ENCODE peak calls at places on chromosomes 5 and 9, in eight cellular contexts. Y, A, F, K, S, X, R and U are unnamed samples.

GRCh38 chr5:138305797-138306196 is 25.8 kb downstream of the CDC25C start:
- DNase-seq in A (peak), F (no peak), K (no peak), R (peak), X (no peak), S (peak), Y (peak), U (no peak)

GRCh38 chr5:123803359-123803758 is 291.4 kb downstream of the CSNK1G3 start:
- DNase-seq in R (no peak), A (no peak), S (no peak), X (no peak), K (no peak), Y (peak), F (no peak), U (no peak)

GRCh38 chr9:119701651-119702050 is 332.4 kb upstream of the BRINP1 start:
- DNase-seq in Y (no peak), A (no peak), F (no peak), X (no peak), R (no peak), S (no peak), K (no peak), U (no peak)

GRCh38 chr5:80959768-80960442 is at the start of gene RASGRF2:
- DNase-seq in Y (no peak), X (peak), F (peak), S (no peak), K (peak), A (peak), R (peak), U (no peak)

GRCh38 chr5:168669668-168670378 is 90.7 kb upstream of the PANK3 start:
- DNase-seq in X (no peak), K (no peak), R (no peak), F (no peak), A (no peak), S (no peak), Y (no peak), U (no peak)

GRCh38 chr9:37575921-37576721 is at the start of gene FBXO10:
- DNase-seq in R (peak), X (peak), Y (peak), K (peak), S (peak), F (peak), A (peak), U (no peak)

GRCh38 chr9:129602598-129603415 is 18.1 kb downstream of the C9orf50 start:
- DNase-seq in A (no peak), K (no peak), Y (peak), F (no peak), R (no peak), S (no peak), X (no peak), U (no peak)

GRCh38 chr5:39580702-39581498 is 156.1 kb upstream of the DAB2 start:
- DNase-seq in X (no peak), S (no peak), Y (no peak), R (no peak), A (no peak), K (no peak), F (no peak), U (no peak)

GRCh38 chr9:96457266-96457665 is 7.3 kb downstream of the HABP4 start:
- DNase-seq in A (no peak), Y (no peak), X (no peak), F (no peak), K (no peak), S (no peak), R (no peak), U (no peak)

GRCh38 chr9:88533951-88534455 is 975 bp upstream of the NXNL2 start:
- DNase-seq in F (no peak), X (peak), Y (no peak), A (peak), K (no peak), S (peak), R (no peak), U (no peak)

GRCh38 chr5:105639511-105639910 is 2031.2 kb downstream of the EFNA5 start:
- DNase-seq in R (peak), S (no peak), A (no peak), F (no peak), Y (no peak), K (no peak), X (peak), U (no peak)

GRCh38 chr9:73011346-73011745 is 58.5 kb upstream of the ALDH1A1 start:
- DNase-seq in F (no peak), S (no peak), R (no peak), A (no peak), Y (no peak), X (no peak), K (no peak), U (no peak)

GRCh38 chr5:134651531-134651930 is 2.9 kb downstream of the SEC24A start:
- DNase-seq in Y (no peak), X (no peak), A (no peak), R (no peak), K (no peak), F (no peak), S (no peak), U (no peak)

GRCh38 chr5:172147857-172148256 is 40.2 kb downstream of the STK10 start:
- DNase-seq in R (no peak), Y (no peak), A (no peak), F (no peak), X (no peak), S (no peak), K (no peak), U (no peak)

GRCh38 chr9:105098370-105098769 is 146.1 kb upstream of the SLC44A1 start:
- DNase-seq in A (no peak), R (no peak), X (no peak), F (no peak), S (no peak), K (no peak), Y (no peak), U (no peak)

GRCh38 chr9:116073826-116074225 is 79.8 kb upstream of the PAPPA start:
- DNase-seq in R (no peak), Y (no peak), S (no peak), X (no peak), K (no peak), F (no peak), A (no peak), U (no peak)

GRCh38 chr5:164000819-164001218 is 495.4 kb downstream of the MAT2B start:
- DNase-seq in Y (no peak), F (no peak), X (no peak), A (no peak), S (no peak), K (no peak), R (no peak), U (no peak)

GRCh38 chr9:36895744-36896260 is 138.3 kb downstream of the PAX5 start:
- DNase-seq in F (no peak), R (no peak), S (no peak), X (no peak), Y (no peak), K (no peak), A (no peak), U (no peak)

GRCh38 chr5:142192296-142192695 is 83.7 kb downstream of the NDFIP1 start:
- DNase-seq in K (no peak), Y (no peak), X (no peak), A (no peak), R (no peak), F (no peak), S (no peak), U (no peak)

GRCh38 chr9:114387678-114388431 is at the start of gene AKNA:
- DNase-seq in R (no peak), Y (peak), X (peak), A (no peak), K (peak), F (peak), S (no peak), U (peak)

GRCh38 chr5:110398951-110399350 is 327.5 kb downstream of the TMEM232 start:
- DNase-seq in Y (no peak), X (no peak), F (no peak), K (no peak), R (no peak), A (no peak), S (no peak), U (no peak)

GRCh38 chr9:131837316-131837715 is 97.4 kb upstream of the RAPGEF1 start:
- DNase-seq in K (no peak), Y (no peak), R (peak), F (no peak), S (peak), A (no peak), X (no peak), U (no peak)

GRCh38 chr5:162657076-162657475 is 589.5 kb downstream of the GABRG2 start:
- DNase-seq in S (no peak), F (no peak), R (no peak), A (no peak), X (no peak), Y (no peak), K (no peak), U (no peak)

GRCh38 chr5:141841376-141841775 is 36.8 kb downstream of the PCDH1 start:
- DNase-seq in R (peak), X (peak), Y (no peak), K (no peak), F (no peak), S (peak), A (no peak), U (no peak)

GRCh38 chr9:133804199-133804598 is 66.0 kb upstream of the SARDH start:
- DNase-seq in Y (no peak), R (no peak), X (no peak), S (no peak), A (no peak), F (no peak), K (no peak), U (no peak)

GRCh38 chr5:104347119-104347708 is 784.6 kb upstream of the NUDT12 start:
- DNase-seq in S (no peak), A (no peak), Y (peak), K (no peak), X (no peak), R (peak), F (no peak), U (no peak)

DNA sequence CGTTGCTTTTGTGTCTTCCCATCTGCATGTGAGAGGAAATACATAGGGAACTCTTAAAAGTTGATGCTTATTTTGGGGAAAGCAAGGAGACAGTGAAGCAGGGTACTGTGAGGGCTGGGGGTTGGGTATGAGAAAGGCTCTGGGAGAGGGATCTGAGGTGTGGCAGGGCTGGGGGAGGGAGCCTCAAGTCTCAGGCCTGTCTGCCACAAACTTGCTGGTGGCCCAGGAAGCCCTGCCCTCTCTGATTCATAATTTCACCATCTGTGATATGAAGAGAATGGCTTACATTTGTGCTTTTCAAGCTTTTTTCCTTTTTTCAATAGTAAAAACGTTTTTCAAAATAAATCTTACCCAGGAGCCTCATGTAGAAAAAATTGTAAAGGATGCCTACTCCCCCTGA is 89.5 kb upstream of the SAP30L start:
- DNase-seq in X (no peak), R (no peak), K (no peak), Y (no peak), F (no peak), S (no peak), A (peak), U (no peak)
- TF ChIP-seq CTCF in X (no peak), R (no peak), K (no peak), Y (no peak), F (no peak), S (no peak), A (no peak), U (no peak)

GRCh38 chr5:151733727-151734408 is 24.6 kb downstream of the ATOX1 start:
- DNase-seq in A (no peak), F (no peak), K (no peak), Y (no peak), S (no peak), R (no peak), X (no peak), U (no peak)
- TF ChIP-seq CTCF in A (no peak), F (no peak), K (no peak), Y (no peak), S (no peak), R (no peak), X (no peak), U (no peak)

GRCh38 chr9:122832194-122832593 is 3.8 kb upstream of the PDCL start:
- DNase-seq in S (no peak), F (no peak), X (no peak), K (no peak), R (no peak), A (no peak), Y (no peak), U (no peak)

GRCh38 chr9:122837266-122837850 is 9.0 kb upstream of the PDCL start:
- DNase-seq in X (no peak), A (no peak), R (no peak), K (no peak), Y (no peak), S (no peak), F (no peak), U (no peak)

GRCh38 chr9:122835313-122835731 is 6.9 kb upstream of the PDCL start:
- DNase-seq in A (no peak), R (no peak), S (no peak), F (no peak), Y (peak), K (no peak), X (no peak), U (no peak)
- TF ChIP-seq CTCF in A (no peak), R (peak), S (no peak), F (no peak), Y (no peak), K (no peak), X (no peak), U (no peak)

GRCh38 chr5:140800816-140801493 is at the start of gene PCDHA3:
- DNase-seq in A (no peak), Y (no peak), R (no peak), F (no peak), X (no peak), S (no peak), K (no peak), U (no peak)
- TF ChIP-seq CTCF in A (no peak), Y (no peak), R (no peak), F (no peak), X (no peak), S (no peak), K (no peak), U (no peak)

GRCh38 chr5:65102826-65103673 is 334.3 kb downstream of the CWC27 start:
- DNase-seq in R (peak), A (peak), Y (peak), X (peak), S (peak), F (no peak), K (no peak), U (no peak)
- TF ChIP-seq CTCF in R (peak), A (peak), Y (peak), X (peak), S (no peak), F (no peak), K (no peak), U (peak)

GRCh38 chr5:115033861-115034260 is 135.8 kb downstream of the TRIM36 start:
- DNase-seq in Y (peak), A (no peak), R (peak), F (no peak), X (no peak), S (no peak), K (peak), U (no peak)
- TF ChIP-seq CTCF in Y (peak), A (no peak), R (peak), F (peak), X (no peak), S (no peak), K (peak), U (no peak)